ENCODE peak calls at places on chromosomes 13 and 19, in five cellular contexts. A is testis, V is heart left ventricle, I is uterus, W is Peyer's patch. S is an unnamed sample. For H3K4me1, the result is how much of the 10 kb centered on the place peaks cover.

GRCh38 chr19:3067549-3067948 is 5.3 kb upstream of the TLE5 start:
- DNase-seq in W (no peak), I (no peak), A (no peak), V (no peak), S (no peak)

GRCh38 chr19:5691930-5692784 is 2.1 kb downstream of the RPL36 start:
- DNase-seq in V (no peak), W (no peak), A (no peak), I (no peak), S (no peak)

GRCh38 chr19:14562660-14563589 is 8.9 kb downstream of the NDUFB7 start:
- DNase-seq in V (no peak), W (no peak), A (no peak), I (no peak), S (no peak)

GRCh38 chr13:40452741-40453665 is 213.4 kb downstream of the FOXO1 start:
- DNase-seq in W (no peak), A (no peak), V (no peak), I (no peak), S (no peak)

GRCh38 chr13:97306646-97307045 is 84.5 kb downstream of the MBNL2 start:
- DNase-seq in A (no peak), I (no peak), W (no peak), V (no peak), S (no peak)

GRCh38 chr19:46838160-46838559 is 12.5 kb downstream of the AP2S1 start:
- DNase-seq in I (no peak), W (no peak), A (no peak), V (no peak), S (no peak)

GRCh38 chr13:21435710-21436151 is 23.4 kb downstream of the ZDHHC20 start:
- DNase-seq in A (peak), V (peak), I (peak), W (peak), S (peak)

GRCh38 chr19:55484571-55485438 is at the start of gene NAT14:
- DNase-seq in W (peak), V (peak), A (peak), I (peak), S (peak)

GRCh38 chr19:56603829-56604228 is 8.7 kb downstream of the ZNF71 start:
- DNase-seq in A (no peak), V (peak), I (no peak), W (no peak), S (no peak)

GRCh38 chr19:11781295-11782057 is 14.7 kb downstream of the ZNF441 start:
- DNase-seq in I (no peak), V (no peak), W (no peak), A (no peak), S (no peak)

GRCh38 chr13:99265823-99266426 is 7.7 kb upstream of the GPR18 start:
- DNase-seq in W (no peak), I (no peak), V (no peak), A (no peak), S (no peak)

GRCh38 chr13:94722596-94722995 is 10.3 kb upstream of the SOX21 start:
- DNase-seq in V (no peak), W (no peak), A (no peak), I (no peak), S (no peak)

GRCh38 chr13:24741016-24741662 is 22.8 kb upstream of the RNF17 start:
- DNase-seq in V (no peak), A (no peak), I (no peak), W (no peak), S (no peak)

GRCh38 chr19:4172861-4173473 is 9.4 kb downstream of the SIRT6 start:
- DNase-seq in V (peak), A (peak), W (peak), I (no peak), S (peak)

GRCh38 chr19:55696301-55697068 is 21.5 kb downstream of the EPN1 start:
- DNase-seq in I (no peak), V (peak), A (no peak), W (no peak), S (no peak)

GRCh38 chr19:14073925-14074838 is 1.6 kb downstream of the MISP3 start:
- DNase-seq in A (no peak), I (no peak), W (no peak), V (no peak), S (no peak)

GRCh38 chr19:36771275-36772231 is 1.1 kb downstream of the ZNF850 start:
- DNase-seq in A (peak), W (peak), I (peak), V (peak), S (peak)

GRCh38 chr19:41521860-41522555 is 54.0 kb upstream of the CEACAM21 start:
- DNase-seq in W (no peak), I (no peak), A (no peak), V (no peak), S (no peak)

GRCh38 chr13:102484329-102484728 is 82.5 kb upstream of the FGF14 start:
- DNase-seq in V (no peak), W (no peak), A (no peak), I (no peak), S (no peak)

GRCh38 chr19:58046856-58047255 is 12.2 kb upstream of the ZNF135 start:
- DNase-seq in V (no peak), I (no peak), W (no peak), A (no peak), S (no peak)

GRCh38 chr19:41351339-41352245 is 2.1 kb downstream of the TGFB1 start:
- DNase-seq in I (peak), W (peak), A (peak), V (peak), S (peak)

GRCh38 chr19:53908933-53909415 is at the start of gene CACNG7:
- DNase-seq in A (no peak), V (no peak), I (no peak), W (no peak), S (no peak)

GRCh38 chr19:10961073-10961762 is 388 bp downstream of the SMARCA4 start:
- DNase-seq in V (peak), I (peak), W (no peak), A (peak), S (peak)

GRCh38 chr13:51715613-51716012 is 88.3 kb downstream of the DHRS12 start:
- DNase-seq in I (no peak), V (no peak), W (no peak), A (no peak), S (no peak)

GRCh38 chr13:111505175-111505777 is 184.8 kb downstream of the TEX29 start:
- DNase-seq in W (no peak), I (no peak), V (no peak), A (peak), S (no peak)

GRCh38 chr13:108859202-108860012 is 230.0 kb downstream of the MYO16 start:
- DNase-seq in I (no peak), W (no peak), V (no peak), A (no peak), S (no peak)

GRCh38 chr13:62320129-62320724 is 904.6 kb upstream of the PCDH20 start:
- DNase-seq in V (no peak), A (no peak), W (no peak), I (no peak), S (no peak)

GRCh38 chr19:13262450-13262849 is 112.2 kb downstream of the IER2 start:
- DNase-seq in V (no peak), A (no peak), I (peak), W (no peak), S (no peak)

GRCh38 chr13:67077132-67077531 is 153.0 kb downstream of the PCDH9 start:
- DNase-seq in W (no peak), A (no peak), I (no peak), V (no peak), S (no peak)
- TF ChIP-seq POLR2A in W (no peak), A (no peak), I (no peak), V (no peak), S (no peak)

GRCh38 chr19:1402411-1403070 is 1.2 kb upstream of the GAMT start:
- DNase-seq in A (no peak), I (no peak), V (no peak), W (no peak), S (no peak)

GRCh38 chr19:1401889-1402217 is 511 bp upstream of the GAMT start:
- DNase-seq in I (no peak), W (no peak), V (no peak), A (no peak), S (no peak)

GRCh38 chr19:1400281-1401137 is 833 bp downstream of the GAMT start:
- DNase-seq in W (no peak), A (peak), V (peak), I (no peak), S (peak)

GRCh38 chr19:1399745-1400144 is 1.6 kb downstream of the GAMT start:
- DNase-seq in A (no peak), W (no peak), I (no peak), V (no peak), S (no peak)

DNA sequence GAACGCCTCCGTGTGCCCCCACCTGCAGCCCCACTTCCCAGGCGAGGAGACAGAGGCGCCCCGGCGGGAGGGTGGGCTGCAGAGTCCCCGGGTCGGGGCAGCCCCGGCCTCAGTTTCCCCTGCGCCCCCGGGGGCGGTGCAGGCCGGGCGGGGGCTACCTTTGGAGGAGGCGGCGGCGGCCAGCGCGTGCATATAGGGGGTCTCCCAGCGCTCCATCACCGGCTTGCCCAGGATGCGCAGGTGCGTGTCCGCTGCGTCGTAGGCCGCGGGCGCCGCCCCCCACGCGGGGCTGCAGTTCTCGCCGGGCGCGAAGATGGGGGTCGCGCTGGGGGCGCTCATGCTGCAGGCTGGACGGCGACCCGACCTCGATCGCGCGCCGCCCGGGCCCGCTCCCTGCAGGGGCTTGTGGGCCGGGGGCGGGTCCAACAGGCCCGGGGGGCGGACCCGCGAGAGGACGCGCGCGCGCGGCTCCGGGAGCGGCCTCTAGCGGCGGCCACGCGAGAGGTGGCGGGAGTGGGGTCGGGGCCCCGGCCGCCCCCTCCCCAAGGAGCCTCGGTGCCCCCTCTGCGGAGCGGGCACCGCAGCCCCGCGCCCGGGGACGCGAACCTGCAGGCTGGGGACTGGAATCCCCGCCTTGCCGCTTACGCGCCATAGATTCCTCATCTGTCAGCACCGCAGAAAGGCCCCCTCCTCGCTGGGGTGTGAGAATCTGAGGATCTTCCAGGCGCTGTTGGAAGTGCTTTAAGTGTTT is at the start of gene GAMT:
- DNase-seq in V (no peak), I (no peak), W (peak), A (peak), S (no peak)
- TF ChIP-seq CTCF in V (peak), I (peak), W (peak), A (peak), S (peak)

GRCh38 chr19:43768273-43769050 is 12.3 kb downstream of the KCNN4 start:
- DNase-seq in V (peak), W (no peak), I (no peak), A (no peak), S (no peak)
- H3K4me1 ChIP-seq in V (under half), W (under half), I (under half), A (under half), S (under half)

DNA sequence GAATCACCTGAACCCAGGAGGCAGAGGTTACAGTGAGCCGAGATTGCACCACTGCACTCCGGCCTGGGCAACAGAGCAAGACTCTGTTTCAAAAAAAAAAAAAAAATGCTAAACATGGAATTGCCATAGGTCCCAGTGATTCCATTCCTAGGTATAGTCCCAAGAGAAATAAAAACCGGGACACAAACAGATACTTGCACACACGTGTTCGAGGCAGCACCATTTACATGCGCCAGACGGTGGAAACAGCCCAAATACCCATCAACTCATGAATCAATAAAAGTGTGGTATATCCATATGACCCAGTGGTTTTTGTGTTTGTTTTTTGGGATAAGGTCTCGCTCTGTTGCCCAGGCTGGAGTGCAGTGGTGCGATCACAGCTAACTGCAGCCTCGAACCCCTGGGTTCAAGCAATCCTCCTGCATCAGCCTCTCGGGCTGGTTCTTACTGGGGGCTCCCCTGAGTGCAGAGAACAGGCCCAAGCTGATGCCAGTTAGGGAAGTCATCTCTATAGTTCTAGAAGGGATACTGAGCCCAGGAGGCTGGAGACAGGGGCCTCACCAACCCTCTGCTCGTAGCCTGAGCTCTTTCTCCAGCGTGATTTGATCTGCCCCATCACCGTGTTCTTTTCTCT is 8.5 kb downstream of the KLF2 start:
- DNase-seq in W (no peak), I (no peak), V (no peak), A (no peak), S (no peak)
- TF ChIP-seq POLR2A in W (no peak), I (no peak), V (no peak), A (no peak), S (no peak)

GRCh38 chr19:7641288-7642276 is 4.7 kb downstream of the STXBP2 start:
- DNase-seq in A (no peak), W (no peak), I (no peak), V (no peak), S (no peak)
- TF ChIP-seq CTCF in A (no peak), W (no peak), I (no peak), V (no peak), S (no peak)

GRCh38 chr19:38848299-38849146 is 1.3 kb downstream of the HNRNPL start:
- DNase-seq in I (no peak), W (no peak), V (no peak), A (no peak), S (peak)

GRCh38 chr19:38850976-38851621 is 1.3 kb upstream of the HNRNPL start:
- DNase-seq in A (peak), V (peak), I (peak), W (no peak), S (peak)

GRCh38 chr19:38850231-38850975 is 617 bp upstream of the HNRNPL start:
- DNase-seq in A (peak), V (peak), I (peak), W (peak), S (peak)

GRCh38 chr19:38849147-38849745 is 540 bp downstream of the HNRNPL start:
- DNase-seq in V (peak), I (peak), W (peak), A (peak), S (peak)

GRCh38 chr19:38849746-38850230 is at the start of gene HNRNPL:
- DNase-seq in V (peak), W (no peak), I (no peak), A (no peak), S (no peak)
- H3K4me1 ChIP-seq in V (under half), W (under half), I (under half), A (under half), S (under half)

GRCh38 chr19:38803543-38803942 is 9.2 kb downstream of the LGALS4 start:
- DNase-seq in I (no peak), V (no peak), A (no peak), W (no peak), S (no peak)

GRCh38 chr19:38801359-38802095 is 11.2 kb downstream of the LGALS4 start:
- DNase-seq in V (no peak), I (no peak), A (no peak), W (no peak), S (no peak)

GRCh38 chr19:38805180-38805579 is 7.6 kb downstream of the LGALS4 start:
- DNase-seq in I (no peak), W (no peak), A (no peak), V (no peak), S (no peak)

GRCh38 chr19:38799104-38799503 is 10.1 kb downstream of the LGALS7B start:
- DNase-seq in W (no peak), A (no peak), V (no peak), I (no peak), S (no peak)

GRCh38 chr19:38800577-38801347 is 11.8 kb downstream of the LGALS7B start:
- DNase-seq in A (no peak), V (no peak), W (no peak), I (no peak), S (no peak)
- TF ChIP-seq POLR2A in A (no peak), V (no peak), W (peak), I (no peak), S (no peak)

DNA sequence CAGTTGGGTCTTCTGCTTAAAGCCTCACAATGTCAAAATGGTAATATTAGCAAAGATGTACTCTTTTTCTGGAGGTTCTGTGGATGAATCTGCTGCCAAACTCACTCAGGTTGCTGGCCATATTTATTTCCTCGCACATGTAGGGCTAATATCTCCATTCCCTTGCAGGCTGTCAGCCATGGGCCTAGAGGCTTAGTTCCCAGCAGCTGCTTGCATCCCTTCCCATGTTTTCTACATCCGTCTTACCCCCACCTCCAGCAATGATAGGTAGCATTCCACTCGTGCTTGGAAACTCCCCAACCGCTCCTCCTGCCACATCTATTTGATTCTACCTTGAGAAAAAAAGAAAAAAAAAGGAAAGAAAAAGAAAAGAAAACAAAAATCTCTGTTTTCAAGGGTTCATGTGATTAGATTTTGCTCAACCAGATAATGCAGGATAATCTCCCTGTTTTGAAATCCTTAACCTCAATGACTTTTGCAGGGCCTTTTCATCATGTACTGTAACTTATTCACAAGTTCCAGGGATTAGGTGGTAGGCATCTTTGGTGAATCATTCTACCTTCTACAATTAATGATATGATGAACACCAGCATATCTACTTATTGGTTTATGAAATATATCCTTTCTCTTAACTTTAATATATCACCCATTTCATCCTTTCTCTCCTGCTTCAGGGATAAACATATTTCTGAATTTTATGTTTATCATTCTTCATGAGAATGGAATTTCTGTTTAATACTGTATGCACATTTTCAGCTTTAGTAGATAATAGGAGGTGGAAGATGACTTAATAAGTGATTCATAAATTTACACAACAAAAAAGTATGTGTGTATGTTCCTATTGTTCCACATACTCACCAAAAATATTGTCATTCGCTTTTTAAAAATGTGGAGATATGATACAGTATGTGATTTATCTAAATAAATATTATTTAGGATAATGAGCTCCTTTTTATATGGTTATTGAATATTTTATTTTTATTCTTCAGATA is 931.9 kb downstream of the SLITRK5 start:
- DNase-seq in I (no peak), A (no peak), V (no peak), W (no peak), S (no peak)
- TF ChIP-seq CTCF in I (no peak), A (no peak), V (no peak), W (no peak), S (no peak)

DNA sequence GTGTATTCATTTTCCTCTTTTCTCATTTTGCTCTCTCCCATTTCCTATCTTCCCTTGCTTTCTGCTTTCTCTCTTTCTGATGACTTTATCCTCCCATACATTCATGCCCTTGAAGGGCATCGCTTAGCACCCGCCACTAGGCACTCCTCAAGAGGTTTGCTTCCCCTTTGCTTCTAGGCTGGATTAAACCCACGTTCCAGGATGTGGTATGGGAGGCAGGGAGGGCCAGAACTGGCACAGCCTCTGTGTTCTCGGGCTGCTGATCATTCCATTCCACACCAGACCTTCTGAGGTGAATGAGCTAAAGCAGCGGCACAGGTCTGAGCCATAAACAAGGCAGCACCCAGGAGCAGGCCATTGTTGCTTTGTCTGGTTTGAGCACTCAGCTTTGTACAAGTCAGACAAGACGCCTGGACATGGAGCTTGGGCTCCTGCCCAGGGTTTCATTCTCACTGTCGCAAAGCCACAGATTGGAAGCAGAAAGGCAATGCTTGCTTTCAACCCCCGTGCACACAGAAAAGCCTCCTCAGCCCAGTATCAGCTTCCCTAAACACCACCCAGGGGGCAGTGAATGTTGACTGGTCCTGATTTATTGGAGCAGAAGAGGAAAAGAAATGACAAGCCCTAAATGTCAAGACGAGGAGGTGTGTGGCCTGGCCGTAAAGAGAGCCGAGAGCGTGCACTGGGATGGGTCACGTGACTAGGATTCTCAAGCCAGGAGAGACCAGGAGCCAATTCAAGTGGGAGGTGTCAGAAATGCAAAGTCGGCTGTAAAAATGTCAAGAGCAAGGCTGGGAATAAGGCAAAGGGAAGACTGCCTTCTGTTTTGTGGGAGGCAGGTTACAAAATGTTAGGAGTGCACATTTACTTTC is 218.0 kb upstream of the SERP2 start:
- DNase-seq in W (no peak), V (peak), A (peak), I (peak), S (peak)
- H3K4me1 ChIP-seq in W (under half), V (under half), A (under half), I (under half), S (under half)

GRCh38 chr19:34994643-34995471 is 5.3 kb upstream of the GRAMD1A start:
- DNase-seq in A (peak), V (peak), I (no peak), W (no peak), S (no peak)
- TF ChIP-seq POLR2A in A (no peak), V (no peak), I (no peak), W (no peak), S (no peak)